ENCODE peak calls at places on chromosomes 13 and 19, in six cellular contexts. F is left ventricle myocardium inferior, A is right atrium auricular region, M is SHP77, T is neural progenitor cell, C is smooth muscle cell of the brain vasculature. K is an unnamed sample.

GRCh38 chr19:33221641-33222040 is 4.0 kb downstream of the SLC7A10 start:
- DNase-seq in F (no peak), A (no peak), M (no peak), T (no peak), C (no peak), K (no peak)

GRCh38 chr13:25859528-25859927 is 192.3 kb downstream of the SHISA2 start:
- DNase-seq in F (no peak), A (no peak), M (no peak), T (no peak), C (no peak), K (no peak)

GRCh38 chr19:53372196-53372595 is 6.7 kb downstream of the ZNF525 start:
- DNase-seq in F (no peak), A (no peak), M (no peak), T (no peak), C (no peak), K (no peak)

GRCh38 chr19:7679017-7679720 is 1.5 kb upstream of the TRAPPC5 start:
- DNase-seq in F (no peak), A (no peak), M (peak; percentile 54), T (no peak), C (no peak), K (no peak)

GRCh38 chr19:44684892-44685847 is 13.8 kb upstream of the CEACAM16 start:
- DNase-seq in F (no peak), A (peak; percentile 79), M (no peak), T (peak; percentile 28), C (peak; percentile 58), K (no peak)

GRCh38 chr19:18894254-18895037 is 1.5 kb downstream of the CERS1 start:
- DNase-seq in F (no peak), A (no peak), M (no peak), T (peak; percentile 85), C (no peak), K (no peak)

GRCh38 chr13:109873351-109874123 is 87.2 kb upstream of the IRS2 start:
- DNase-seq in F (no peak), A (no peak), M (no peak), T (no peak), C (no peak), K (no peak)

GRCh38 chr19:31648347-31648746 is 299.1 kb upstream of the TSHZ3 start:
- DNase-seq in F (no peak), A (no peak), M (no peak), T (no peak), C (no peak), K (no peak)

GRCh38 chr19:17871032-17871877 is 490 bp upstream of the SLC5A5 start:
- DNase-seq in F (no peak), A (no peak), M (no peak), T (no peak), C (no peak), K (no peak)